ENCODE peak calls at places on chromosomes 5 and 9, in four cellular contexts. D, Q, Y and C are unnamed samples.

GRCh38 chr5:180950291-180950949 is 38.2 kb upstream of the BTNL3 start:
- DNase-seq in D (no peak), Q (no peak), Y (no peak), C (no peak)

GRCh38 chr9:98010450-98010849 is 27.3 kb downstream of the ANP32B start:
- DNase-seq in D (peak), Q (no peak), Y (peak), C (peak)

GRCh38 chr9:133763272-133764183 is 25.4 kb upstream of the SARDH start:
- DNase-seq in D (peak), Q (no peak), Y (peak), C (no peak)

GRCh38 chr9:18531127-18531526 is 57.2 kb downstream of the ADAMTSL1 start:
- DNase-seq in D (no peak), Q (no peak), Y (peak), C (peak)

GRCh38 chr5:148998174-148998797 is 64.6 kb downstream of the SH3TC2 start:
- DNase-seq in D (peak), Q (peak), Y (peak), C (peak)

GRCh38 chr5:82396871-82397514 is 118.8 kb upstream of the RPS23 start:
- DNase-seq in D (peak), Q (no peak), Y (peak), C (no peak)

GRCh38 chr5:138725153-138725884 is 27.9 kb upstream of the CTNNA1 start:
- DNase-seq in D (peak), Q (peak), Y (peak), C (peak)

GRCh38 chr5:41835625-41836024 is 34.6 kb downstream of the OXCT1 start:
- DNase-seq in D (peak), Q (peak), Y (peak), C (peak)

GRCh38 chr5:154714271-154714986 is 40.7 kb upstream of the LARP1 start:
- DNase-seq in D (peak), Q (no peak), Y (peak), C (no peak)

GRCh38 chr5:103589416-103590175 is 27.0 kb upstream of the NUDT12 start:
- DNase-seq in D (no peak), Q (no peak), Y (peak), C (no peak)

GRCh38 chr9:21679432-21679831 is 123.0 kb upstream of the MTAP start:
- DNase-seq in D (no peak), Q (no peak), Y (no peak), C (peak)

DNA sequence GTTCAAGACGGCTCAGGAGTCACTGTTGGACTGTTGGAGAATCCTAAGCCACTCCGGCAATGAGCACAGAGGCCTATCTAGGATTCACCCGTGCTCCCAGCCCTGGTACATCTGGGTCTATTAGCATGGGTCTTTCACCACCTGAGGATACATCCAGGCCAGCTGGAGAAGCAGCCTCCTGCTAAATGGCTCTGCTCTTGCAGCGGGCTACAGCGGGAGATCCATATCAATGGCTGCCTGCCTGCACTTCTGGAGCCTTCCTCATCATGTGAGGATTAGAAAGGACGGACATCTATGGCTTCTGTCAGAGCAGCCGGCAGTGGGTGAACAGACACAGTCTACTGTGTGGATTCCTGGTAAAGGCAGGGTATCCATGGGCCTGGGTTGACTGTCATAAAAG is 357.4 kb downstream of the MLLT3 start:
- DNase-seq in D (no peak), Q (no peak), Y (no peak), C (no peak)
- H3K4ac ChIP-seq in D (no peak), Q (no peak), Y (no peak), C (no peak)

DNA sequence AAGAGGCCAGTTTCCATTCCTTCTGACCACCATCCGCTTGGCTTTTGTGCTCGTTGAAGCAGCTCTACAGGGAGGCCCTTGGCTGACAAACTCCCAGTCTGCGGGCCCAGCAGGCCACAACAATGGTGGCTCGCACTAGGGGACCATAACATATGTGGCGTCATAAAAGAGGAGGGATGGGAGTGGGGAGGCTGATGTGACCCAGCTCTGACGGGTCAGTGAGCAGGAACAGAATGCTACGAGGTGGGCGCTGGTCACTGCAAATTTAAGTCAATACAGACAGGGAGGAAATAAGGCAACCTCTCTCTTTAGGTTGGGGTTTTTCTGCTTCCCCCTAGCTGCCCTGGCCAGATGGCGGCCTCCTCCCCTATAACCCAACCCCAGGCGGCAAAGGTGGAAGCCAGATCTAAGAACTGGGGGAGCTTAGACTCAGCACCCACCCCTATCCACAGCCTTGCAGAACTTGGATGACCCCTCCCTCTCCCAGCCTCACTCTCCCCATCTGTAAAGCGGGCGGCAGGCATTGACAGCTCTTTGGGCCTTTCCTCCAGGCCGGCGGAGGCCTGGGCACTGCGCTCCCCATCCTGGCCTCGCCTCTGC is 778 bp downstream of the FRRS1L start:
- DNase-seq in D (no peak), Q (peak), Y (no peak), C (no peak)
- H3K9ac ChIP-seq in D (no peak), Q (no peak), Y (no peak), C (no peak)

GRCh38 chr5:175489693-175490443 is 11.5 kb downstream of the SFXN1 start:
- DNase-seq in D (no peak), Q (no peak), Y (no peak), C (no peak)
- H3K4ac ChIP-seq in D (no peak), Q (no peak), Y (no peak), C (no peak)

GRCh38 chr5:89299998-89300397 is 417.0 kb upstream of the MEF2C start:
- DNase-seq in D (no peak), Q (no peak), Y (no peak), C (no peak)

GRCh38 chr5:89302102-89302891 is 419.3 kb upstream of the MEF2C start:
- DNase-seq in D (no peak), Q (no peak), Y (no peak), C (no peak)

GRCh38 chr5:89303033-89303480 is 420.1 kb upstream of the MEF2C start:
- DNase-seq in D (no peak), Q (no peak), Y (no peak), C (no peak)

GRCh38 chr5:89301572-89302025 is 418.6 kb upstream of the MEF2C start:
- DNase-seq in D (no peak), Q (no peak), Y (no peak), C (no peak)

DNA sequence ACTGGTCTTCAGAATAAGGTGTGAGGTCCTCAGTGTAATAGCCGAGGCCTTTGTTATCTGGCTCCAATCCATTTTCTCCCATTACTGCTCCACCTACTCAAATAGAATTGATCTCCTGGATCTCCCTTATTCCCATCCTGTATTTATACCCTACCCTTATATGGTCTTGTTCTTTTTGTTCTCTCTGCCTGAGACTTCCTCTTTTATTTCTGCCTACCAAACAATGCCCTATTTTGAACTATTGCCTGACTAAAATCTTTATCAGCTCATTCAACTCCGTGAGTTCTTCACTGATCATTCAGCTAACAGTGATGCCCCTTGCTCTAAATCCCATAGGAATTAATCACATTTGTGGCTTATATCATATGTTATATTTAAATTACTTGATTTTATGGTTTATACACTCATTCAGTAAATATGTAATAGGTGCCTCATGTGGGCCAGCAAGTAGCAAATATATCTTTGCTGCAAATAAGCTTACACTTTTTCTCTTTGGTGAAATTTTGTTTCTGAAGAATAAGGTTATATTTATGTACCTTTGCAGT is 417.5 kb upstream of the MEF2C start:
- DNase-seq in D (no peak), Q (no peak), Y (peak), C (no peak)
- H3K9ac ChIP-seq in D (no peak), Q (no peak), Y (no peak), C (no peak)

DNA sequence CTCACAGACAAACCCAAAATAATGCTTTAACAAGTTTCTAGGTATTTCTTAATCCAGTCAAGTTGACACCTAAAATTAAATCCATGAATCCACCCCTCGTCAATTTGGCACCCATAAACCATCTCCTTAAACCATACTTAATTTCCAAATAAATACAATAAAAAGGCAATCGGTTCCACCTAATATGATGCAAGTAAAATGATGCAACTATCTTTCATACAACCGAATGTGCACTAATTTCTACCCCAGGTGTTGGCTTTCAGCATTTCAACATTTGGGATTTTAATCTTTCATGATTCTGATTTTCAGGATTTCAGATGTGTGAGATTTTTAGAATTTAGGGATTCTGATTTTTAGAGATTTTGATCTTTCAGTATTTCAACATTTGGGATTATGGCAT is 17.3 kb downstream of the PRKAA1 start:
- DNase-seq in D (no peak), Q (no peak), Y (no peak), C (no peak)
- H3K4ac ChIP-seq in D (no peak), Q (no peak), Y (no peak), C (no peak)

GRCh38 chr9:70412678-70413426 is 1.6 kb downstream of the KLF9 start:
- DNase-seq in D (peak), Q (no peak), Y (peak), C (peak)
- H3K9ac ChIP-seq in D (peak), Q (peak), Y (peak), C (peak)

GRCh38 chr5:80142996-80143395 is 107.8 kb downstream of the THBS4 start:
- DNase-seq in D (no peak), Q (no peak), Y (no peak), C (no peak)
- H3K4ac ChIP-seq in D (no peak), Q (no peak), Y (no peak), C (no peak)

DNA sequence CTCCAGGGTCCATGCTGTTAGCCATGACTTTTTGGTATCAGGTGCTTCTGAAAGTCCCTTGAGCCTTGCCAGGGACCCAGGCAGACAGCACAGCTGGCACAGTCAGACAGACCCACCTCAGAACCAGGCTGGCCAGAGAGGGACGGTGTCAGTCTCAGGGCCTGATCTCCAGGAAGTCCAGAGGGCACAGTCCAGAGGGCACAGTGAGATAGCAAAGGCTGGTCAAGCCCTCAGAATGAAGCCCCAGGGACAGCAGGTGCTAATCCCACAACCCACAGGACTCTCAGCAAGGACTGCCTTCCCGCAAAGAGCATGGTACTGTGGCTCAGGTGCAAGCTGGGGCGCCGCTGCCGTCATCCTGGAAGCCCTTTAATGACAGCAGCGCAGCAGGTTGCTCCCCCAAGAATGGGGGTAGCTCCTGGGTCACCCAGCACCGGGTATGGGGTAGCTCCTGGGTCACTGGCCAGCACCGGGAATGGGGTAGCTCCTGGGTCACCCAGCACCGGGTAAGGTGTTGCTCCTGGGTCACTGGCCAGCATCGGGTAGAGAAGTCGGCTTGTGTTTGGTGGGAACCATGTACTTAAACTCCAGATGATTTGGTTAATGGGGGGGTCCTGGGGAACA is 105.6 kb upstream of the PHYKPL start:
- DNase-seq in D (no peak), Q (no peak), Y (no peak), C (no peak)
- H3K9ac ChIP-seq in D (no peak), Q (no peak), Y (no peak), C (no peak)

GRCh38 chr9:71879644-71880174 is 31.3 kb downstream of the ABHD17B start:
- DNase-seq in D (no peak), Q (no peak), Y (no peak), C (no peak)

GRCh38 chr9:71884005-71884404 is 27.0 kb downstream of the ABHD17B start:
- DNase-seq in D (no peak), Q (no peak), Y (no peak), C (no peak)

GRCh38 chr9:71876829-71877228 is 34.2 kb downstream of the ABHD17B start:
- DNase-seq in D (no peak), Q (no peak), Y (no peak), C (no peak)

GRCh38 chr9:71876106-71876505 is 34.9 kb downstream of the ABHD17B start:
- DNase-seq in D (no peak), Q (no peak), Y (no peak), C (no peak)

GRCh38 chr9:71878327-71879274 is 32.4 kb downstream of the ABHD17B start:
- DNase-seq in D (no peak), Q (no peak), Y (no peak), C (no peak)
- H3K4ac ChIP-seq in D (no peak), Q (no peak), Y (no peak), C (no peak)

GRCh38 chr9:110555551-110555950 is 24.0 kb downstream of the SVEP1 start:
- DNase-seq in D (no peak), Q (no peak), Y (no peak), C (no peak)
- H3K9ac ChIP-seq in D (peak), Q (no peak), Y (no peak), C (no peak)